ENCODE peak calls at places on chromosomes 16 and 17, in five cellular contexts. C is dorsolateral prefrontal cortex; P is uterus; G is upper lobe of right lung; Q is CD4-positive, alpha-beta T cell. L is an unnamed sample.

GRCh38 chr17:35046740-35047283 is 16.7 kb downstream of the RFFL start:
- DNase-seq in G (no peak), Q (peak), C (no peak), P (no peak), L (no peak)

GRCh38 chr16:57062329-57062728 is 30.1 kb upstream of the CPNE2 start:
- DNase-seq in P (no peak), G (no peak), C (no peak), Q (no peak), L (no peak)

GRCh38 chr16:23858496-23859062 is 22.8 kb downstream of the PRKCB start:
- DNase-seq in Q (no peak), C (no peak), P (peak), G (no peak), L (no peak)

GRCh38 chr16:12468552-12468951 is 335.1 kb downstream of the CPPED1 start:
- DNase-seq in G (no peak), C (no peak), Q (no peak), P (no peak), L (peak)

GRCh38 chr16:63568184-63568583 is 1531.9 kb upstream of the CDH8 start:
- DNase-seq in Q (no peak), G (no peak), P (no peak), C (no peak), L (no peak)

GRCh38 chr17:82956146-82956725 is 116.4 kb upstream of the ZNF750 start:
- DNase-seq in Q (no peak), C (no peak), P (no peak), G (peak), L (no peak)

GRCh38 chr17:49327835-49328784 is 33.9 kb downstream of the ZNF652 start:
- DNase-seq in C (no peak), G (no peak), Q (no peak), P (no peak), L (no peak)

GRCh38 chr17:62724398-62725146 is 83.5 kb downstream of the MARCHF10 start:
- DNase-seq in P (no peak), C (peak), Q (peak), G (no peak), L (no peak)

GRCh38 chr16:50627419-50627818 is 53.7 kb downstream of the SNX20 start:
- DNase-seq in C (no peak), G (no peak), Q (peak), P (peak), L (peak)

GRCh38 chr16:48035142-48035541 is 120.7 kb downstream of the ABCC12 start:
- DNase-seq in G (no peak), P (no peak), Q (no peak), C (no peak), L (no peak)

GRCh38 chr16:72099377-72099818 is 5.8 kb downstream of the DHX38 start:
- DNase-seq in G (no peak), P (no peak), C (peak), Q (peak), L (peak)

DNA sequence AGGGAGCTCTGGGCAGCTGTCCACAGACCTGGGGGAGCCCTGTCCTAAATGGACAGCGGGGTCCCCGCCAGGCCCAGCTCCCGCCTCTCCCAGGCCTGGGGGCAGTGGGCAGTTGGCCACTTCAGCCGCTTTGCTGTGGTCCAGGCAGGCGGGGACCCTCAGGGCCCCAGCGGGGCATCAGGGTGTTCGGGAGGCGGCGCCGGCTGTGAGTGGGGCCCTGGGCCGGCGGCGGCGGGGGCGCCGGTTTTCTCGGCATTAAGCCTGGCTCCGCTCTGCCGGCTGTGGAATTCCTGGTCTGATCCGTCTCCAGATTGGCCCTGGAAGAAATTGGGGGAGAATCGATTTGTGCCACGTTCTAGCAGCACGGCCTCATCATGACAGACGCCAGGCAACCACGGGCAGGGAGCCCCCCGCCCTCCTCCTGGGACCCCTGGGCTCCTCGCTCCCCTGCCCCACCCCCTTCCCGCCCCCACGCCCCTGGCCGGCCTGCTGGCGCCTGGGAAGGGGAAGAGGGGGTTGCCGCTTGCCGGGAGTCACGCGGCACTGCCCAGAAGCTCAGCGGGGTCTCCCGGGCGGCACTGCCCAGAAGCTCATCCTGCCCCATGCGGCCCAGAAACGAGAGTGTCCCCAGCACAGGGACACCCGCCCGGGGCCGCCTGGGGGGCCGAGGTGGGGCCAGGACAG is 28.6 kb upstream of the SSTR5 start:
- DNase-seq in P (no peak), C (no peak), Q (no peak), G (no peak), L (no peak)
- TF ChIP-seq CTCF in P (no peak), C (no peak), Q (no peak), G (no peak), L (no peak)

DNA sequence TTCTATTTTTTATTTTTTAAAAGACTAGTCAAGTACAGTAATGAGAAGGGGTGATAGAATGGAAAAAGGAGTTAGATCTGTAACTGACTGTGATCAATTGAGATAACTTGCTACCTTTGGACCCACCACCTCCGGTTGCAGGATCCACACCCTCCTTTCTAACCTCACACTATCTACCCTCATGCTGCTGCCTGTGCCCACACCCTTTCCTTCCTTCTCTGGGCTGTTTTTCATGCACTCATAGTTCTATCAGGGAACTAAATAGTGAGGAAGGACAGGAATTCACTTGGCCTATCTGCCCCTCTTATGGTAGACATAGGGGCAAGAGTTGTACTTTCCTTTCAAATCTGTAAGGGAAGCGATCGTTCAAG is 172.3 kb downstream of the KATNIP start:
- DNase-seq in G (no peak), P (no peak), Q (no peak), C (no peak), L (no peak)
- TF ChIP-seq CTCF in G (no peak), P (no peak), Q (no peak), C (no peak), L (no peak)

DNA sequence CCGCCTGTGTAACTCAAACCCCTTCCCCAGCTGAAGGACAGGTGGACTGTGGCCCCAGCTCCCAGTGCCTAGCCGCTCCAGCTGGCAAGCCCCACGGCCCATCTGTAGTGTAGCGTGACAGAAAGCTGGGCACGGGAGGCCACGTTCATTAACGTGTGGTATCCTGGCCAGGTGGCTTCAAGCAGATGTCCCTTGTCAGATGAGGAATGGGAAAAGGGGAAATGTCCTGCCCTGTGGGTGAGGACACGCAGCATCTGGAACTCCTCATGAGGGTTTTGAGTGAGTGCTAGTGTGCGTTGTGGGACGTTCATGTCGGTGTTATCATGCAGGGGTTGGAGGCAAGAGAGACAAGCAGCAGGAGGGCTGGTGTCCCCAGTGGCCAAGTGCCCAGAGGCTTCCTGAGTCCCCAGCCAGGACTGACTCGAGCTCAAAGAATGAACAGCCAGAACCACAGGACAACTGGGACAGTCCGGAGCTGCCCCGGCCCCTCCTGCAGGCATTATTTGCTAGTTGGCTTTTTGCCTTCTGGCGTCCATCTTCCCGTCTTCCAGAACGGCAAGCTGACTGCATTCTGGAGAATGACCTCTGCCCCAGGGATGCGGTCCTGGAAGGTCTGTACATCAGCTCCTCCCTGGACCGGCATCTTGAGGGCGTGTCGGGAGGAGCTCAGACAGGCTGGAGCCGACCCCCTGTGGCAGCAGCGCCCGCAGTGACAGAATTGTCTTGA is 19.3 kb downstream of the KDM8 start:
- DNase-seq in Q (no peak), C (no peak), G (no peak), P (peak), L (no peak)
- TF ChIP-seq CTCF in Q (no peak), C (no peak), G (peak), P (no peak), L (no peak)

GRCh38 chr17:37691807-37692206 is 48.6 kb upstream of the DDX52 start:
- DNase-seq in C (no peak), Q (no peak), G (no peak), P (no peak), L (no peak)
- TF ChIP-seq CTCF in C (no peak), Q (no peak), G (no peak), P (no peak), L (no peak)